ENCODE peak calls at places on chromosomes 13 and 19, in eight cellular contexts. A is fibroblast of villous mesenchyme, W is uterus, E is brain microvascular endothelial cell, L is breast epithelium, B is coronary artery, U is GM23338, I is kidney. P is an unnamed sample.

GRCh38 chr13:27772651-27773425 is 19.4 kb upstream of the GSX1 start:
- DNase-seq in B (no peak), A (no peak), I (no peak), L (no peak), U (no peak), E (no peak), W (no peak), P (no peak)

GRCh38 chr19:29393915-29394460 is 131.8 kb upstream of the VSTM2B start:
- DNase-seq in A (no peak), L (no peak), E (no peak), B (no peak), I (no peak), W (no peak), U (peak), P (no peak)

GRCh38 chr13:67726979-67727378 is 496.8 kb upstream of the PCDH9 start:
- DNase-seq in U (no peak), I (no peak), E (no peak), W (no peak), A (no peak), L (no peak), B (no peak), P (no peak)

GRCh38 chr19:15137777-15138176 is 30.6 kb downstream of the SYDE1 start:
- DNase-seq in B (no peak), E (no peak), I (no peak), L (no peak), A (no peak), W (no peak), U (no peak), P (no peak)

GRCh38 chr13:99191900-99192399 is 8.7 kb upstream of the UBAC2 start:
- DNase-seq in I (no peak), L (no peak), U (no peak), W (no peak), B (no peak), A (peak), E (peak), P (peak)

GRCh38 chr13:85603735-85604134 is 195.5 kb downstream of the SLITRK6 start:
- DNase-seq in W (no peak), U (no peak), B (no peak), I (no peak), A (no peak), E (no peak), L (no peak), P (no peak)

GRCh38 chr13:93727301-93728141 is 500.9 kb downstream of the GPC6 start:
- DNase-seq in L (no peak), U (no peak), E (peak), W (no peak), I (no peak), B (no peak), A (peak), P (no peak)

GRCh38 chr19:40309666-40310065 is 24.5 kb upstream of the AKT2 start:
- DNase-seq in L (no peak), A (no peak), U (no peak), B (no peak), W (no peak), I (no peak), E (no peak), P (no peak)

GRCh38 chr13:111488466-111489132 is 168.2 kb downstream of the TEX29 start:
- DNase-seq in L (no peak), E (no peak), W (peak), U (no peak), I (peak), A (no peak), B (no peak), P (no peak)

GRCh38 chr19:2212861-2213711 is 23.0 kb downstream of the PLEKHJ1 start:
- DNase-seq in U (no peak), W (no peak), I (no peak), A (no peak), L (no peak), E (no peak), B (no peak), P (no peak)

GRCh38 chr19:51338563-51339312 is 3.2 kb downstream of the VSIG10L start:
- DNase-seq in E (peak), A (peak), L (peak), U (peak), B (peak), W (peak), I (peak), P (peak)

GRCh38 chr19:53132231-53132991 is at the start of gene ZNF415:
- DNase-seq in W (peak), B (peak), A (peak), U (peak), L (peak), E (peak), I (peak), P (peak)

GRCh38 chr13:50989476-50989875 is 79.9 kb downstream of the RNASEH2B start:
- DNase-seq in A (peak), W (peak), E (no peak), B (no peak), L (no peak), I (no peak), U (peak), P (peak)

DNA sequence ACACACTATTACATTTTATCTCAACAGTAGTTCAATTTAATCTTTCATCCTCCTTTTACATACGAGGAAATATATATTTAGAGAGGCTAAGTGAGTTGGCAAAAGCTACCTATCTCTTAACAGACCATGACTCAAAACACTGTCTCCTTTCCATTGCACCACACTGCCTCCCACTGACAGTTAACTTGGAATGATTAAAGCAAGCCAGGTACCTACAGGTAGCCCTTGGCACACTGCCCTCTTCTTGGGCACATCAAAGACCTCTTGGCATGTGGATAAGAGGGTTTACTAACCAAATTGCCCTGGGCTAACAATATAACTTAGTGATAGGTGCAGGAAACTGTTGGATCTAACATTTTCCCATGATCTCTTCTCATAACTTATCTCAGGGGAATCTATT is 1.9 kb downstream of the ABHD13 start:
- DNase-seq in A (no peak), I (no peak), L (no peak), E (no peak), W (no peak), U (peak), B (no peak), P (no peak)
- H3K4me3 ChIP-seq in A (no peak), I (no peak), L (no peak), E (no peak), W (no peak), U (peak), B (peak), P (no peak)

GRCh38 chr19:55146648-55147218 is 2.3 kb downstream of the TNNT1 start:
- DNase-seq in W (no peak), E (no peak), A (no peak), L (no peak), I (no peak), U (peak), B (no peak), P (no peak)
- H3K4me3 ChIP-seq in W (no peak), E (no peak), A (peak), L (no peak), I (no peak), U (peak), B (no peak), P (no peak)

DNA sequence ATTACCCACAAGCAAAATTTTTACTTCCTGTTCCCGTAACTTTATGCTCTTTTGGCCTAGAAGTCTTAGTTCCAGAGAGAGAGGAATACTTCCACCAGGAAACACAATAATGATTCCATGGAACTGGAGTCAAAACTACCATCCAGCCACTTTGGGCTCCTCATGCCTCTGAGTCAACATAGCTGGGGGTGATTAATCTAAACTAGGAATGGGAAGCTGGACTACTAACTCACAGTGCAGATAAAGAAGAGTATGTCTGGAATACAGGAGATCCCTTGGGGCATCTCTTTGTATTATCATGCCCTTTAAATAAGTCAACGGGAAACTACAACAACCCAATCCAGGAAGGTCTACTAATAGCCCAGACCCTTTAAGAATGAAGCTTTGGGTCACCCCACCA is 8.9 kb upstream of the ELF1 start:
- DNase-seq in B (no peak), I (no peak), E (peak), A (no peak), U (no peak), L (no peak), W (no peak), P (peak)
- H3K4me3 ChIP-seq in B (no peak), I (no peak), E (no peak), A (no peak), U (no peak), L (no peak), W (no peak), P (no peak)

DNA sequence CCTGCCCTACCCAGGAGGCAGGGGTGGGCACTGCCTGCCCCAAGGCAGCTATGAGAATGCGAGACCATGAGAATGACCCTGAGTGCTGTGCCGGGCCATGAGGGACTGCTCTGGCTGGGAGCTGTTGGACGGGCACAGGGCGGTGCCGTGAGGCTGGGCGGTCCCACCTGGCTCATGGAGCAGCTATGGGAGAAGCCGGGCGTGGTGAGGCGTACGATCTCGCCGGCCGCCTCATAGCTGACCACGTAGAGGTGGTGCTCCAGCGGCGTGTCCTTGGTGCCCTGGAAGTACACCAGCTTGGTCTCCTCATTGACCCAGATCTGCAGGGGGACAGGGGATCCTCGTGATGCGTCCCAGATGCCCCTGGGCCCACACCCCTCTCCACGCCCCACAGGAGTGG is 19.3 kb upstream of the MYDGF start:
- DNase-seq in I (no peak), U (no peak), B (no peak), E (no peak), L (no peak), W (no peak), A (no peak), P (no peak)
- H3K4me3 ChIP-seq in I (no peak), U (no peak), B (no peak), E (no peak), L (no peak), W (no peak), A (no peak), P (no peak)

GRCh38 chr19:10095622-10095947 is 6.9 kb downstream of the ANGPTL6 start:
- DNase-seq in L (no peak), A (no peak), U (no peak), E (no peak), B (no peak), W (no peak), I (no peak), P (no peak)
- H3K4me3 ChIP-seq in L (no peak), A (peak), U (peak), E (no peak), B (peak), W (no peak), I (no peak), P (no peak)

P was measured in cardiac fibroblast.